ENCODE peak calls at places on chromosomes 12 and 14, in ten cellular contexts. P is substantia nigra; C is foreskin fibroblast; M is lung microvascular endothelial cell; X is neural crest cell; U is Peyer's patch; Z is AG08395; Y is activated CD8-positive, alpha-beta memory T cell treated with anti-CD3 and anti-CD28 coated beads for 1 hour; E is activated T-helper 1 cell treated with anti-CD3 and anti-CD28 coated beads, Interleukin-12 subunit alpha, Interleukin-12 subunit beta, Interleukin-2, Interleukin-4 antibody, amounts not matched to agents 30 ng/mL and 10 ng/mL and 1 ng/mL, durations not matched to agents 14 hours and 24 hours and 36 hours; K is BJ. H is an unnamed sample.

GRCh38 chr12:49942512-49942893 is 8.0 kb upstream of the AQP2 start:
- DNase-seq in P (no peak), C (no peak), M (no peak), X (no peak), U (no peak), Z (no peak), Y (no peak), E (no peak), K (no peak), H (no peak)

GRCh38 chr14:27528328-27528727 is 930.5 kb upstream of the NOVA1 start:
- DNase-seq in P (no peak), C (no peak), M (no peak), X (no peak), U (no peak), Z (no peak), Y (no peak), E (no peak), K (no peak), H (no peak)

GRCh38 chr14:75258079-75258802 is 20.4 kb upstream of the FOS start:
- DNase-seq in P (no peak), C (peak; percentile 75), M (peak; percentile 34), X (no peak), U (no peak), Z (peak; percentile 58), Y (no peak), E (no peak), K (no peak), H (no peak)

GRCh38 chr12:42588308-42588836 is 1.2 kb downstream of the PRICKLE1 start:
- DNase-seq in P (peak; percentile 13), C (peak; percentile 64), M (peak; percentile 17), X (no peak), U (no peak), Z (no peak), Y (no peak), E (no peak), K (no peak), H (no peak)

GRCh38 chr14:68014771-68015170 is 195.2 kb downstream of the RAD51B start:
- DNase-seq in P (no peak), C (no peak), M (no peak), X (no peak), U (no peak), Z (no peak), Y (no peak), E (no peak), K (no peak), H (no peak)

GRCh38 chr12:53034459-53034858 is 15.4 kb upstream of the TNS2 start:
- DNase-seq in P (no peak), C (no peak), M (no peak), X (no peak), U (no peak), Z (no peak), Y (no peak), E (no peak), K (no peak), H (no peak)

GRCh38 chr14:72444701-72445100 is 449.2 kb downstream of the DPF3 start:
- DNase-seq in P (no peak), C (no peak), M (no peak), X (no peak), U (no peak), Z (no peak), Y (no peak), E (no peak), K (no peak), H (no peak)

GRCh38 chr12:119512772-119513497 is 80.6 kb upstream of the TMEM233 start:
- DNase-seq in P (no peak), C (peak; percentile 10), M (peak; percentile 35), X (peak; percentile 43), U (no peak), Z (no peak), Y (no peak), E (no peak), K (no peak), H (no peak)

GRCh38 chr12:42086021-42086420 is 58.7 kb downstream of the GXYLT1 start:
- DNase-seq in P (no peak), C (peak; percentile 60), M (peak; percentile 38), X (no peak), U (no peak), Z (no peak), Y (no peak), E (no peak), K (no peak), H (no peak)

GRCh38 chr14:23485311-23485710 is 15.8 kb downstream of the NGDN start:
- DNase-seq in P (no peak), C (no peak), M (no peak), X (no peak), U (no peak), Z (no peak), Y (no peak), E (no peak), K (no peak), H (no peak)

GRCh38 chr12:40733871-40734270 is 41.6 kb downstream of the CNTN1 start:
- DNase-seq in P (no peak), C (no peak), M (no peak), X (no peak), U (no peak), Z (no peak), Y (no peak), E (no peak), K (no peak), H (no peak)

GRCh38 chr12:503111-503761 is 43.5 kb downstream of the B4GALNT3 start:
- DNase-seq in P (no peak), C (no peak), M (peak; percentile 31), X (no peak), U (peak; percentile 82), Z (no peak), Y (no peak), E (no peak), K (no peak), H (no peak)

GRCh38 chr12:30450226-30450625 is 245.4 kb downstream of the IPO8 start:
- DNase-seq in P (no peak), C (no peak), M (no peak), X (no peak), U (no peak), Z (no peak), Y (no peak), E (no peak), K (no peak), H (no peak)

GRCh38 chr14:92004062-92004461 is 35.8 kb downstream of the TRIP11 start:
- DNase-seq in P (no peak), C (peak; percentile 29), M (no peak), X (no peak), U (no peak), Z (no peak), Y (no peak), E (no peak), K (no peak), H (no peak)